ENCODE peak calls at places on chromosome 1, in ten cellular contexts. K is activated naive CD4-positive, alpha-beta T cell treated with Interleukin-2 at 50 U/mL for 16 hours; D is retina; A is cardiac fibroblast; T is anterior cingulate cortex; I is renal cortical epithelial cell; N is stimulated activated CD8-positive, alpha-beta memory T cell treated with anti-CD3 and anti-CD28 coated beads, Interleukin-15, amount 100 ng/mL, for 1 hour; L is naive thymus-derived CD8-positive, alpha-beta T cell; W is gastrocnemius medialis; F is C1 segment of cervical spinal cord. X is an unnamed sample.

GRCh38 chr1:85580046-85580411 is 532 bp upstream of the CCN1 start:
- DNase-seq in K (no peak), D (no peak), A (peak; percentile 77), T (no peak), I (peak; percentile 86), N (no peak), L (no peak), W (peak; percentile 47), F (no peak), X (no peak)

GRCh38 chr1:43973981-43974442 is 748 bp upstream of the ATP6V0B start:
- DNase-seq in K (no peak), D (no peak), A (peak; percentile 14), T (no peak), I (no peak), N (no peak), L (no peak), W (no peak), F (no peak), X (no peak)

GRCh38 chr1:36475341-36475740 is 7.4 kb downstream of the CSF3R start:
- DNase-seq in K (no peak), D (no peak), A (no peak), T (no peak), I (no peak), N (no peak), L (no peak), W (no peak), F (no peak), X (no peak)

GRCh38 chr1:173477286-173478098 is at the start of gene PRDX6:
- DNase-seq in K (no peak), D (peak; percentile 91), A (peak; percentile 89), T (peak; percentile 52), I (peak; percentile 51), N (peak; percentile 65), L (peak; percentile 84), W (peak; percentile 89), F (peak; percentile 55), X (peak; percentile 80)

GRCh38 chr1:225597926-225598575 is 54.9 kb downstream of the ENAH start:
- DNase-seq in K (no peak), D (no peak), A (peak; percentile 24), T (no peak), I (peak; percentile 57), N (no peak), L (no peak), W (no peak), F (no peak), X (no peak)

GRCh38 chr1:233081686-233082085 is 131.3 kb downstream of the NTPCR start:
- DNase-seq in K (no peak), D (peak; percentile 66), A (peak; percentile 22), T (no peak), I (peak; percentile 47), N (no peak), L (no peak), W (no peak), F (no peak), X (peak; percentile 51)

GRCh38 chr1:66271216-66271903 is 262.6 kb upstream of the SGIP1 start:
- DNase-seq in K (peak; percentile 46), D (peak; percentile 77), A (peak; percentile 99), T (no peak), I (peak; percentile 92), N (no peak), L (peak; percentile 61), W (peak; percentile 72), F (peak; percentile 35), X (peak; percentile 98)

GRCh38 chr1:109895720-109896504 is 14.7 kb upstream of the CSF1 start:
- DNase-seq in K (no peak), D (no peak), A (peak; percentile 80), T (no peak), I (peak; percentile 76), N (no peak), L (no peak), W (no peak), F (no peak), X (peak; percentile 85)

GRCh38 chr1:117612517-117613248 is 6.8 kb downstream of the TENT5C start:
- DNase-seq in K (no peak), D (no peak), A (peak; percentile 83), T (no peak), I (peak; percentile 51), N (no peak), L (no peak), W (no peak), F (no peak), X (no peak)

GRCh38 chr1:201042663-201043461 is 19.3 kb upstream of the KIF21B start:
- DNase-seq in K (peak; percentile 75), D (peak; percentile 82), A (peak; percentile 83), T (peak; percentile 34), I (peak; percentile 65), N (peak; percentile 39), L (peak; percentile 75), W (peak; percentile 38), F (peak; percentile 34), X (peak; percentile 73)

GRCh38 chr1:223023863-223024262 is 119.2 kb downstream of the TLR5 start:
- DNase-seq in K (no peak), D (no peak), A (no peak), T (no peak), I (no peak), N (no peak), L (no peak), W (no peak), F (no peak), X (no peak)

GRCh38 chr1:228236744-228237143 is 28.9 kb downstream of the OBSCN start:
- DNase-seq in K (peak; percentile 21), D (no peak), A (peak; percentile 60), T (no peak), I (peak; percentile 12), N (no peak), L (no peak), W (no peak), F (no peak), X (peak; percentile 62)

GRCh38 chr1:183226963-183227362 is 40.9 kb downstream of the LAMC2 start:
- DNase-seq in K (no peak), D (no peak), A (no peak), T (no peak), I (peak; percentile 73), N (no peak), L (no peak), W (no peak), F (no peak), X (no peak)

GRCh38 chr1:34770891-34771508 is 10.0 kb upstream of the GJB3 start:
- DNase-seq in K (no peak), D (no peak), A (no peak), T (no peak), I (no peak), N (no peak), L (no peak), W (no peak), F (no peak), X (no peak)

GRCh38 chr1:3355894-3356826 is 98.3 kb upstream of the ARHGEF16 start:
- DNase-seq in K (no peak), D (no peak), A (no peak), T (no peak), I (no peak), N (no peak), L (no peak), W (no peak), F (no peak), X (no peak)

GRCh38 chr1:235442788-235443429 is 61.3 kb downstream of the B3GALNT2 start:
- DNase-seq in K (no peak), D (no peak), A (peak; percentile 67), T (no peak), I (peak; percentile 85), N (no peak), L (no peak), W (no peak), F (no peak), X (peak; percentile 57)

X was measured in endothelial cell of umbilical vein.